ENCODE peak calls at places on chromosomes 6 and 20, in five cellular contexts. A, C, D, L and T are unnamed samples.

GRCh38 chr20:4112490-4113420 is 97.4 kb upstream of the RNF24 start:
- DNase-seq in A (no peak), C (no peak), D (peak; percentile 82), L (no peak), T (no peak)

GRCh38 chr20:48238326-48238725 is 453.0 kb upstream of the SULF2 start:
- DNase-seq in C (no peak), D (no peak), L (no peak), A (no peak), T (no peak)

GRCh38 chr6:69593706-69594105 is 203.1 kb downstream of the LMBRD1 start:
- DNase-seq in A (no peak), C (peak; percentile 24), D (no peak), L (no peak), T (peak; percentile 43)

GRCh38 chr6:111817451-111818146 is 55.7 kb downstream of the FYN start:
- DNase-seq in C (no peak), L (no peak), D (no peak), A (no peak), T (no peak)

GRCh38 chr6:52124126-52125121 is 37.0 kb upstream of the PKHD1 start:
- DNase-seq in C (no peak), D (no peak), A (no peak), L (no peak), T (no peak)

GRCh38 chr20:58665606-58666005 is 14.5 kb downstream of the STX16 start:
- DNase-seq in D (no peak), C (no peak), A (no peak), L (no peak), T (peak; percentile 85)

GRCh38 chr6:52566853-52567279 is 10.0 kb downstream of the TRAM2 start:
- DNase-seq in A (no peak), L (no peak), D (no peak), C (no peak), T (no peak)

GRCh38 chr20:62815066-62815991 is 1.5 kb upstream of the COL9A3 start:
- DNase-seq in C (peak; percentile 66), A (no peak), L (no peak), D (no peak), T (no peak)

GRCh38 chr20:37363221-37364012 is 17.5 kb downstream of the SRC start:
- DNase-seq in L (no peak), D (peak; percentile 31), C (no peak), A (no peak), T (no peak)

GRCh38 chr6:153787341-153787606 is 251.8 kb upstream of the OPRM1 start:
- DNase-seq in D (no peak), L (no peak), C (peak; percentile 16), A (no peak), T (no peak)

GRCh38 chr6:159973951-159974350 is 5.1 kb downstream of the IGF2R start:
- DNase-seq in L (no peak), A (no peak), C (no peak), D (no peak), T (no peak)

GRCh38 chr20:60749804-60750602 is 502.1 kb upstream of the CDH4 start:
- DNase-seq in C (no peak), D (no peak), A (no peak), L (no peak), T (no peak)

GRCh38 chr6:170111816-170112582 is 178.9 kb downstream of the DLL1 start:
- DNase-seq in A (no peak), L (no peak), C (no peak), D (peak; percentile 15), T (no peak)

GRCh38 chr6:101395345-101395744 is 1.8 kb downstream of the GRIK2 start:
- DNase-seq in D (no peak), L (no peak), C (no peak), A (no peak), T (no peak)

GRCh38 chr20:11907621-11908020 is 10.1 kb upstream of the BTBD3 start:
- DNase-seq in D (no peak), L (no peak), C (no peak), A (no peak), T (no peak)

GRCh38 chr6:123965894-123966293 is 162.2 kb downstream of the NKAIN2 start:
- DNase-seq in A (no peak), L (no peak), D (no peak), C (peak; percentile 81), T (no peak)

GRCh38 chr6:112086744-112087135 is 542 bp downstream of the TUBE1 start:
- DNase-seq in C (peak; percentile 64), D (no peak), L (no peak), A (no peak), T (peak; percentile 8)

DNA sequence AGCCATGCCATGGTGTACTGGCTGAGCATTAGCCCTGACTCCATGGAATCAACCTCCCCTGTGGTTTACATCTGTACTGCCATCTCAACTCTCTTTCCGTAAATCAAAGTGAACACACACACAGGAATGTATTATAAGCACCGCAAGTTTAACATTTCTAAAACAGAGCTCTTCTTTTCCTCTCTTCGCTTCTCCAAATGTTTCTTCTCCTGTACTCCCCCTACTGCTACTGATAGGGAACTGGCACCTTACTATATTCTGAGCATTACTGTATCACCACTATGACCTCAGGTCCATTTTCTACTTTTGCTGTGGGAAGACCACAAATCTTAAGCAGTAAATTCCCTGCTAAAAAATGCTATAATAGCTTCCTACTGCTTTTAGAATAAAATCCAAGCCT is 101.2 kb downstream of the NUS1 start:
- DNase-seq in L (no peak), D (no peak), A (no peak), C (no peak), T (no peak)
- H3K4me3 ChIP-seq in L (no peak overlapping the region), D (no peak overlapping the region), A (no peak overlapping the region), C (no peak overlapping the region), T (no peak overlapping the region)

GRCh38 chr6:88168362-88168761 is 2.2 kb upstream of the CNR1 start:
- DNase-seq in C (no peak), L (no peak), A (no peak), D (no peak), T (no peak)

GRCh38 chr6:88166493-88166900 is 350 bp upstream of the CNR1 start:
- DNase-seq in D (peak; percentile 30), L (no peak), A (no peak), C (no peak), T (peak; percentile 39)

GRCh38 chr6:88167625-88167937 is 1.4 kb upstream of the CNR1 start:
- DNase-seq in C (peak; percentile 18), A (no peak), D (no peak), L (no peak), T (no peak)

GRCh38 chr6:88165877-88166492 is at the start of gene CNR1:
- DNase-seq in A (no peak), C (peak; percentile 82), L (no peak), D (peak; percentile 50), T (peak; percentile 58)

DNA sequence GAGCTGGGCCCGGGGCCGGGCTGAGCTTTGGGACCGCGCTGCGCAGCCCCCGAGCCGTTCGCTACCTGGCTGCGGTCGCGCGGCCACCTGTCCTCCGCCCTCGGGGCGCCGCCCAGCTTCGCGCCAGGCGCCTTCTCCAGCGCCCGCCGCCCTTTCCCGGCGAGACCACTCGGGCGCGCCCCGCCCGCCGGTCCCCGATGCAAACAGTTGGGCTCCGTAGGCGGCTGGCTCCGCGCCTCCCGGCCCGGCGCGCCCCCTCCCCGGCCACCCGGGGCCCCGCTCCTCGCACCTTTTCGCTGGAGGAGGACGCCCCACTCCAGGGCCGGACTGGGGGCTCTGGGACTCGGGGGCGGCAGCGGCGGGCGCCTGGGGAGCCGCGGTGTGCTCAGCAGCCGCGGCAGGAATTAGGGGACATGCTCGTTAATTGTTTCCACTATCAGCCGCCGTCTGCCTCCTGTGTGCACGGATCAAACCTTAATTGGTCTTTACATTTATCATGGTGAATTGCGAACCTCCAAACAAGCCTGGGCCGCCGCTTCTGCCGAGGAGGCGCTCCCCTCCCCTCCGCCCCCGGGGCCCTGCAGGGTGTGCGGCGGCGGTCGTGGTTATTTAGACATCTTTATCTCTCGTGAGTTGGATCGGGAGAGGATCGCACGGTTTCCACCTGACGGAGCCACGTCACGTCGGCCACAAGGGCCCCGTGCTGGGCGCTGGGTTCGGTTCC is 916 bp upstream of the CNR1 start:
- DNase-seq in D (peak; percentile 30), C (peak; percentile 62), L (no peak), A (no peak), T (peak; percentile 10)
- H3K4me3 ChIP-seq in D (peak overlapping the region; percentile 47), C (peak overlapping the region; percentile 63), L (no peak overlapping the region), A (no peak overlapping the region), T (peak overlapping the region; percentile 68)

DNA sequence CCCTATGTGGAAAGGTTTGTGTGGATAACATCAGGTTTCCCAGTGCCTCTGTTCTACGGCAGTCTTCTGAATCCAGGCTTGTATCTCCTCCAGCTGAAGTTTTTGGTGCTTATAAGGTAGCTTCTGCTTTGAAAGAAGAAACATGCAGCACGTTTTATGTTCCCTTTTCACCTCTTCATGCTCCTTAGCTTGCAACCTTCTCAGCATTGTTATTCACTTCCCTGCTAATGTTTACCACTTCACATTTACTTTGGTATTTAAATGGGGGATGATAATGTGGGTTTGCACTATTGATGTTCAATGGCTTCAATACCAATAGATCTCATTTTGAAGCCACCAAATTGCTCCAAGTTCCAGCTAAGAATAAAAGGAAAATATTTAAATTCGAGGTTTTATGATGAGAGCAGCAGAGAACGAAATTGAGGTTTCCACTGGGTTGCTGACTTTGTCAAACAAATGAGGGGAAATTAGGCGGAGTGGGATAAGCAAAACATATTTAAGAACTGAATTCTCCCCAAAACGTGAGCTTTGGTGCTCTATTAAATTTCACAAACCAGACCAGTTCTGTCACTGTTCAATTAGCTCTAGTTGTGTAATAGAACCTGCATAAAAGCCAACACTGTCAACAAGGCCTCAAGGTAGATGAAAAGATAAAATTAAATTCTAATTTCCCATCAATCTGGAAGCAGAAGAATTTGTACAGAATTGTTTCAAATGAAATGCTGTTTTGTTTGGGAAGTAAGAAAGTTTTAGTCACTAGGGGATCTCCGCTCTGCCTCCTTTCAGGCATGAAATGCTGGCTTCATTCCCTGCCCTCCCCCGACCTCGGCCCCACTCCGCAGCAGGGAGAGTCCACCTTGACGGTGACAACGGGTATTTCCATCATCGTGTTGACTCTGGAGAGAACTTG is 1.4 kb downstream of the IL22RA2 start:
- DNase-seq in L (no peak), D (no peak), A (no peak), C (no peak), T (no peak)
- H3K4me3 ChIP-seq in L (no peak overlapping the region), D (no peak overlapping the region), A (no peak overlapping the region), C (no peak overlapping the region), T (no peak overlapping the region)

GRCh38 chr6:137496909-137497721 is 2.9 kb upstream of the OLIG3 start:
- DNase-seq in L (no peak), D (no peak), A (no peak), C (peak; percentile 48), T (no peak)
- H3K4me3 ChIP-seq in L (peak overlapping the region; percentile 40), D (no peak overlapping the region), A (peak overlapping the region; percentile 16), C (peak overlapping the region; percentile 27), T (peak overlapping the region; percentile 41)